ENCODE peak calls at places on chromosomes 7 and 10, in five cellular contexts. W, B, G, R and F are unnamed samples.

GRCh38 chr7:107982463-107982862 is 20.5 kb downstream of the LAMB1 start:
- DNase-seq in R (no peak), G (no peak), B (no peak), W (no peak), F (no peak)

GRCh38 chr7:68321776-68322496 is 1276.3 kb upstream of the AUTS2 start:
- DNase-seq in W (no peak), G (no peak), R (no peak), B (no peak), F (no peak)

GRCh38 chr10:35447693-35448407 is 111.5 kb downstream of the CCNY start:
- DNase-seq in G (peak), R (no peak), W (peak), B (peak), F (peak)

GRCh38 chr7:136064098-136064497 is 86.9 kb upstream of the MTPN start:
- DNase-seq in W (peak), R (no peak), G (no peak), B (no peak), F (no peak)

GRCh38 chr10:111275091-111275490 is 198.3 kb downstream of the ADRA2A start:
- DNase-seq in R (no peak), W (no peak), G (no peak), B (no peak), F (no peak)

GRCh38 chr10:19920075-19920726 is 104.0 kb downstream of the PLXDC2 start:
- DNase-seq in G (no peak), B (no peak), W (no peak), R (no peak), F (no peak)

GRCh38 chr10:48672596-48673255 is 11.9 kb upstream of the WDFY4 start:
- DNase-seq in W (no peak), B (no peak), R (peak), G (no peak), F (no peak)

GRCh38 chr7:30682131-30683083 is at the start of gene CRHR2:
- DNase-seq in W (peak), G (no peak), B (no peak), R (no peak), F (peak)

GRCh38 chr10:48307584-48307983 is 1.1 kb downstream of the MAPK8 start:
- DNase-seq in W (no peak), B (no peak), G (no peak), R (no peak), F (no peak)

GRCh38 chr7:43942997-43943701 is 16.9 kb downstream of the UBE2D4 start:
- DNase-seq in R (no peak), W (no peak), B (no peak), G (no peak), F (no peak)

GRCh38 chr10:6755891-6756460 is 175.9 kb upstream of the PRKCQ start:
- DNase-seq in B (no peak), R (no peak), W (no peak), G (no peak), F (no peak)

GRCh38 chr7:94049615-94050014 is 45.5 kb upstream of the BET1 start:
- DNase-seq in G (no peak), B (no peak), W (no peak), R (no peak), F (no peak)

GRCh38 chr7:43785425-43785824 is 26.9 kb downstream of the BLVRA start:
- DNase-seq in R (no peak), G (no peak), B (no peak), W (no peak), F (no peak)

GRCh38 chr7:140260767-140261486 is 84.1 kb upstream of the KDM7A start:
- DNase-seq in W (no peak), G (no peak), R (no peak), B (no peak), F (no peak)

GRCh38 chr7:22866965-22867364 is 44.3 kb upstream of the TOMM7 start:
- DNase-seq in W (no peak), B (no peak), R (no peak), G (no peak), F (no peak)

GRCh38 chr7:157558875-157559595 is 222.2 kb downstream of the DNAJB6 start:
- DNase-seq in R (no peak), W (no peak), G (no peak), B (peak), F (no peak)

GRCh38 chr7:42010751-42011150 is 226.3 kb downstream of the GLI3 start:
- DNase-seq in R (no peak), G (no peak), W (no peak), B (no peak), F (no peak)

GRCh38 chr7:94378396-94378795 is 16.3 kb upstream of the COL1A2 start:
- DNase-seq in R (no peak), B (no peak), W (no peak), G (no peak), F (no peak)

GRCh38 chr7:47724335-47724982 is 142.5 kb upstream of the TNS3 start:
- DNase-seq in R (no peak), G (no peak), B (peak), W (no peak), F (no peak)

GRCh38 chr7:27115161-27116018 is 12.9 kb upstream of the HOXA2 start:
- DNase-seq in W (no peak), R (no peak), B (no peak), G (peak), F (no peak)

GRCh38 chr10:80177781-80178636 is 27.3 kb downstream of the ANXA11 start:
- DNase-seq in G (no peak), B (no peak), R (no peak), W (no peak), F (no peak)

GRCh38 chr7:129438839-129439640 is 4.8 kb downstream of the STRIP2 start:
- DNase-seq in G (peak), W (peak), R (no peak), B (peak), F (no peak)

GRCh38 chr7:11557627-11558026 is 274.4 kb downstream of the THSD7A start:
- DNase-seq in R (no peak), W (no peak), G (peak), B (peak), F (no peak)

GRCh38 chr7:107643407-107643806 is 17.2 kb upstream of the SLC26A4 start:
- DNase-seq in R (no peak), G (peak), W (no peak), B (no peak), F (no peak)

GRCh38 chr10:102384606-102385429 is 10.7 kb upstream of the NFKB2 start:
- DNase-seq in R (no peak), W (no peak), G (no peak), B (peak), F (no peak)

GRCh38 chr7:98163704-98164478 is 47.3 kb upstream of the BHLHA15 start:
- DNase-seq in R (no peak), W (no peak), B (no peak), G (no peak), F (no peak)

GRCh38 chr7:127534636-127535035 is 50.8 kb downstream of the GCC1 start:
- DNase-seq in G (no peak), R (no peak), B (no peak), W (no peak), F (no peak)

GRCh38 chr7:32890553-32891045 is 961 bp downstream of the KBTBD2 start:
- DNase-seq in B (peak), W (no peak), R (peak), G (peak), F (peak)

GRCh38 chr10:100878291-100878910 is 34.4 kb upstream of the SLF2 start:
- DNase-seq in R (no peak), B (peak), G (peak), W (peak), F (peak)

GRCh38 chr7:134905375-134905774 is 80.9 kb upstream of the AGBL3 start:
- DNase-seq in G (no peak), R (no peak), B (no peak), W (no peak), F (no peak)

GRCh38 chr7:154857728-154858681 is 144.9 kb downstream of the PAXIP1 start:
- DNase-seq in G (no peak), B (no peak), R (no peak), W (peak), F (no peak)

GRCh38 chr10:22651276-22651980 is 63.0 kb downstream of the PIP4K2A start:
- DNase-seq in W (no peak), R (no peak), G (no peak), B (no peak), F (no peak)

GRCh38 chr7:1323178-1324027 is 90.7 kb downstream of the UNCX start:
- DNase-seq in R (no peak), W (no peak), G (no peak), B (no peak), F (peak)
- TF ChIP-seq ZBTB33 in R (no peak), W (no peak), G (no peak), B (no peak), F (no peak)

GRCh38 chr10:118470470-118470869 is 125.0 kb downstream of the PRLHR start:
- DNase-seq in B (no peak), R (no peak), W (peak), G (no peak), F (no peak)

GRCh38 chr10:118472415-118472814 is 123.0 kb downstream of the PRLHR start:
- DNase-seq in R (no peak), G (no peak), W (no peak), B (no peak), F (no peak)

GRCh38 chr10:118472961-118473675 is 122.3 kb downstream of the PRLHR start:
- DNase-seq in W (no peak), G (no peak), B (no peak), R (no peak), F (no peak)

GRCh38 chr10:118475214-118475613 is 120.2 kb downstream of the PRLHR start:
- DNase-seq in B (no peak), G (no peak), R (no peak), W (no peak), F (no peak)

GRCh38 chr10:118471863-118472262 is 123.6 kb downstream of the PRLHR start:
- DNase-seq in W (no peak), R (no peak), B (no peak), G (no peak), F (no peak)
- TF ChIP-seq RAD21 in W (no peak), R (no peak), B (no peak), G (no peak), F (no peak)

DNA sequence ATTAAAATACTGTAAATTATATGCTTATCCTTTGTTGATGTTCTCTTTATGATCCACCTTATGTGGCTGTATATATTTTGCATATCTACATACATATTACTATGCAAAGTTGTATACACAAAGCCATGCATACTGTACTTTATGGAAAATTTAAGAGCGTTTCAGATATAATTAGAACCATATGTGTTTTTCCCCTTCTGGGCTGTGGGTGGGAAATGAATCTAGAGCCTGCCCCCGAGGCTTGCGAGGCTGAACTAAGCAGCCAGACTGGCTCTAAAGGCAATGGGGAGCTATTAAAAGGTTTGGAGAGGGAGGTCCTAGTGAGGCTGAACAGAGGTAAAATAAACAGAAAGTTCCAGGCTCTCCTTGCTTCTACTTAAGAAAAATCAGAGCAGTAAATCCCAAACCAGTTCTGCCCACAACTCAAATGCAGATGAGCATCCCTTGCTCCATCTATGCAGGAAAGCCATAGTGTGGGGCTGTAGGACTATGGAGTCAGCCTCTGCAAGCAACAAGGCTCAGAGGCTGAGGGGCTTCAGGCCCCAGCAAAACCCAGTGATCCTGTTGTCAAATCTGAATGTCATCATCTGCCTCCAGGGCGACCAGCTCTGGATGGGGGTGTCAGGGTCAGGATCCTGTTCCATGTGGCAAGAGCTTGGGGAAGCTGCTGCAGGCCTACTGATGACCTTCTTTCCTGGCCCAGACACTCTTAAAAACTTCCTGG is 14.1 kb upstream of the DDIT4 start:
- DNase-seq in R (no peak), B (no peak), W (peak), G (no peak), F (peak)
- TF ChIP-seq ZBTB33 in R (no peak), B (no peak), W (no peak), G (no peak), F (no peak)

DNA sequence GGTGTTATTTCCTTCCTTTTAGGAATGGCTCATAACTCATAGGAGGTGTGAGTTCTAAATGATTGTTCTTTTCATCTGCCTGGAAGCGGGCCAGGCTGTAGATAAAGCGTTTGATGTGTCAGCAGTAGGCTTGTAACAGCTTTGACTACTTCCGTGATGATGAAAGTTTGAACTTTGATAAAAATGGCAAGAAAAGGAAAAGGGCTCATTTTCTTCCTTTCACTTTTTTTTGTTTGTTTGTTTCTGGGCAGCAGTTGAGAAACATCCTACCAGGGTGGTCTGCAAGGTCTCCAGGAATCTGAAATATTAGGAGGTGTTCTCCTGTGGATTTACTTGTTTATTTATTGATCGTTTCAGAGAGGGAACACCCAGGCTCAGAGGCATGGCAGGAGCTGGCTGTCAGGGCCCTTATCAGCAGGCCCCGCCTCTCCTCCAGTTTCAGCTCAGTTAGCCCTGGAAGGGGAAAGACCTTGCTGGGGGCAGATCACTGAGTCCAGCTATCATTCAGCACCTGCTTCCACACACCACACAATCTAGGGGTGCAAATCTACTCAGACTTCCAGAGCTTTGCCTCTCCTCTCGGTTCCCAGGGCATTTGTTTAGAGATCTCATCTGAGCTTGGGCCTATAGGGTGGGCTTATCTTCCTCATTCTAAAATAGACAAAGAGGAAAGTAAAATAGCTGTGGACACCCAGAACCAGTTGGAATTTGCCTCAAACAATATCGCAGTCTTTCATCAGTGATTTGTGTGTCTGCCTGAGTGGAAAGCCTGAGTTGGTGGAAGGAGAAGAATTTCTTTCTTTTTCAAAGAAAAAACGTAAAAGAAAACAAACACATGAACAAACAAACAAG is 131.0 kb downstream of the BMPER start:
- DNase-seq in R (no peak), B (peak), W (peak), G (peak), F (no peak)
- TF ChIP-seq RAD21 in R (no peak), B (no peak), W (no peak), G (no peak), F (no peak)

DNA sequence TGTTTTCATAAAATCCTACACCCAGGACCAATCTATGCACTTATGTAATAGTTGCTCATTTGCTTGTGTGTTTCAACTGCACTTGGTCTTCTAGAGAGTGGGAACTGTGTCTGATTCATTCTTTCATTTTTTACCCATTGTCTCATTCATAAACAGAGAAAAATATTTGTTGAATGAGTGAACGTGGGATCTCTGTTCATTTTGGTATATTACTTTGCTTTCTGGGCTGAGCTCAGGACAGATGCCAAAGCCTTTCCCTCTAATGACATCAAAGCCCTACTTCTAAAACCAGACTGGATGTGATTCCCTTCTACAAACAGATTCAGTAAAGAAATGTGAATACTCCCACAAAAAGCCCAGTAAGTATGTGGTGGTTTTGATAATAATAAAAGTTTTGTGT is 145.2 kb downstream of the ST7 start:
- DNase-seq in W (no peak), G (no peak), B (no peak), R (no peak), F (no peak)
- TF ChIP-seq ZBTB33 in W (no peak), G (no peak), B (no peak), R (no peak), F (peak)

GRCh38 chr7:137354361-137354760 is 10.8 kb upstream of the PTN start:
- DNase-seq in R (no peak), W (no peak), G (no peak), B (no peak), F (no peak)
- TF ChIP-seq RAD21 in R (no peak), W (no peak), G (no peak), B (no peak), F (no peak)

GRCh38 chr7:103348452-103348851 is 1.0 kb downstream of the PSMC2 start:
- DNase-seq in W (no peak), R (no peak), G (no peak), B (no peak), F (no peak)
- TF ChIP-seq ZBTB33 in W (no peak), R (no peak), G (no peak), B (no peak), F (no peak)

DNA sequence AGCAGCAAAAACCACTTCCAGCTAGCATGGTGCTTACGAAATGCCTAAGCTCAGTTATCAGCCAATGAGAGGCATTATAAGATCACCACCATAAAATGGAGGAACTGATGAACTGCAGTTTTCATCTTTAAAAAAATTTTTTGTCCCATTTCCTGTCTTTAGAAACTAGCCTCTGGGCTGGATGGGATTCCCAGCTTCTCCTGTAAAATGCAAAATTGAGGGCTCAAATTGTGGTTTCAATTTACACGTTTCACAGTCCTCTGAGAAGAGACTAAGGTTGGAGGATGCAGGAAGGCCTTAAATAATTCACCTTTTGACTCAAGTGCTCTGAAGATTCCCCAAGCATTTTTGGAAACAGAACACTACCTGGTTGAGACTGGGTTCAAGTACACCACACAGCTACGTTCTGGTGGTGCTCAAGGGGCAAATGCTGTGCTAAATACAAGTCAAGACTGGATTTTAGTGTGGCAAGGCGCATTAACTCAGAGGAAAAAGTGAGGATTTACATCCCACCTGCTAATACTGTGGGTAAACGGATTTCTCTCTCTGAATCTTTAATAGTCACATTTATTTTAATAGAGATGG is 948 bp downstream of the ZNF25 start:
- DNase-seq in B (no peak), W (no peak), G (no peak), R (no peak), F (peak)
- TF ChIP-seq RAD21 in B (no peak), W (no peak), G (no peak), R (no peak), F (no peak)

GRCh38 chr7:112495820-112496462 is 15.2 kb downstream of the LSMEM1 start:
- DNase-seq in G (peak), R (no peak), B (peak), W (peak), F (peak)
- TF ChIP-seq ZBTB33 in G (no peak), R (no peak), B (no peak), W (no peak), F (no peak)